ENCODE peak calls at places on chromosomes 2 and 18, in seven cellular contexts. T, X, F, Y, A, U and J are unnamed samples.
A peak's percentile ranks its signal among the peaks of the same experiment; 100 is the strongest.

GRCh38 chr18:40367576-40367975 is 1587.5 kb upstream of the PIK3C3 start:
- DNase-seq in T (no peak), X (no peak), F (no peak), Y (no peak), A (no peak), U (no peak), J (no peak)

GRCh38 chr2:96907405-96908041 is 37.6 kb upstream of the SEMA4C start:
- DNase-seq in T (no peak), X (peak; percentile 23), F (no peak), Y (no peak), A (no peak), U (no peak), J (peak; percentile 24)

GRCh38 chr2:158214431-158214830 is 112.8 kb downstream of the UPP2 start:
- DNase-seq in T (peak; percentile 46), X (peak; percentile 56), F (peak; percentile 53), Y (peak; percentile 53), A (no peak), U (no peak), J (no peak)

GRCh38 chr2:224023188-224023587 is 15.9 kb downstream of the SERPINE2 start:
- DNase-seq in T (peak; percentile 46), X (peak; percentile 95), F (no peak), Y (peak; percentile 66), A (peak; percentile 23), U (peak; percentile 23), J (peak; percentile 76)

GRCh38 chr18:21762181-21762772 is 21.7 kb downstream of the MIB1 start:
- DNase-seq in T (no peak), X (no peak), F (no peak), Y (no peak), A (no peak), U (peak; percentile 19), J (no peak)

GRCh38 chr2:172248381-172249173 is 145.9 kb upstream of the DLX2 start:
- DNase-seq in T (no peak), X (peak; percentile 97), F (no peak), Y (peak; percentile 76), A (peak; percentile 22), U (no peak), J (peak; percentile 63)

GRCh38 chr2:227617316-227618250 is at the start of gene SCYGR4:
- DNase-seq in T (no peak), X (no peak), F (no peak), Y (no peak), A (no peak), U (no peak), J (no peak)

GRCh38 chr18:25704096-25704870 is 352.3 kb upstream of the ZNF521 start:
- DNase-seq in T (no peak), X (no peak), F (no peak), Y (no peak), A (no peak), U (peak; percentile 7), J (no peak)

GRCh38 chr18:38250981-38251380 is 685.4 kb upstream of the CELF4 start:
- DNase-seq in T (no peak), X (peak; percentile 10), F (no peak), Y (no peak), A (no peak), U (no peak), J (no peak)

GRCh38 chr2:61763605-61764034 is 90.2 kb downstream of the FAM161A start:
- DNase-seq in T (no peak), X (peak; percentile 91), F (peak; percentile 66), Y (peak; percentile 92), A (no peak), U (peak; percentile 90), J (peak; percentile 89)

GRCh38 chr2:231410293-231411004 is 14.9 kb downstream of the B3GNT7 start:
- DNase-seq in T (no peak), X (no peak), F (no peak), Y (no peak), A (no peak), U (no peak), J (no peak)

GRCh38 chr18:46555724-46556123 is 101.3 kb downstream of the LOXHD1 start:
- DNase-seq in T (no peak), X (peak; percentile 14), F (peak; percentile 48), Y (peak; percentile 13), A (peak; percentile 54), U (no peak), J (peak; percentile 3)

GRCh38 chr18:59799383-59800015 is 100.3 kb upstream of the PMAIP1 start:
- DNase-seq in T (no peak), X (no peak), F (no peak), Y (peak; percentile 33), A (no peak), U (no peak), J (peak; percentile 46)

GRCh38 chr2:176114120-176114929 is 2.3 kb upstream of the HOXD10 start:
- DNase-seq in T (no peak), X (peak; percentile 58), F (no peak), Y (no peak), A (no peak), U (no peak), J (no peak)